ENCODE peak calls at places on chromosomes 11 and 22, in five cellular contexts. C is cardiac muscle cell, S is tibial artery, P is spleen, K is testis. E is an unnamed sample.

GRCh38 chr22:46687045-46687444 is 51.0 kb downstream of the CERK start:
- DNase-seq in C (no peak), S (no peak), P (no peak), K (no peak), E (no peak)

GRCh38 chr22:46569848-46570695 is 32.7 kb upstream of the CELSR1 start:
- DNase-seq in C (no peak), S (no peak), P (peak; percentile 64), K (no peak), E (no peak)

GRCh38 chr22:47691152-47691895 is 928.9 kb downstream of the TBC1D22A start:
- DNase-seq in C (no peak), S (no peak), P (no peak), K (no peak), E (no peak)

GRCh38 chr11:119797137-119797611 is 68.2 kb upstream of the NECTIN1 start:
- DNase-seq in C (no peak), S (no peak), P (peak; percentile 45), K (no peak), E (no peak)

GRCh38 chr11:1729692-1730011 is 20.7 kb downstream of the IFITM10 start:
- DNase-seq in C (no peak), S (peak; percentile 37), P (no peak), K (no peak), E (no peak)

GRCh38 chr22:26751217-26751616 is 93.8 kb downstream of the MIAT start:
- DNase-seq in C (peak; percentile 61), S (no peak), P (no peak), K (no peak), E (no peak)

GRCh38 chr11:12524865-12525264 is 147.5 kb downstream of the PARVA start:
- DNase-seq in C (no peak), S (no peak), P (no peak), K (no peak), E (no peak)

GRCh38 chr22:19143967-19144400 is 467 bp downstream of the ESS2 start:
- DNase-seq in C (peak; percentile 6), S (no peak), P (peak; percentile 74), K (no peak), E (peak; percentile 19)

GRCh38 chr22:37545703-37546435 is 14.4 kb upstream of the CDC42EP1 start:
- DNase-seq in C (peak; percentile 100), S (peak; percentile 98), P (peak; percentile 84), K (peak; percentile 93), E (no peak)

GRCh38 chr22:46113910-46114517 is 36.3 kb upstream of the PPARA start:
- DNase-seq in C (no peak), S (peak; percentile 90), P (no peak), K (peak; percentile 71), E (no peak)

GRCh38 chr11:47659273-47659672 is 16.9 kb upstream of the MTCH2 start:
- DNase-seq in C (peak; percentile 37), S (no peak), P (no peak), K (no peak), E (no peak)

GRCh38 chr11:120316880-120317688 is 8.0 kb upstream of the TLCD5 start:
- DNase-seq in C (peak; percentile 80), S (peak; percentile 91), P (no peak), K (no peak), E (no peak)

GRCh38 chr11:76666408-76666807 is 4.1 kb downstream of the LRRC32 start:
- DNase-seq in C (peak; percentile 70), S (peak; percentile 87), P (peak; percentile 89), K (peak; percentile 32), E (no peak)

GRCh38 chr22:17115927-17116326 is 5.2 kb downstream of the TMEM121B start:
- DNase-seq in C (no peak), S (no peak), P (no peak), K (no peak), E (no peak)

GRCh38 chr22:46122511-46122971 is 27.8 kb upstream of the PPARA start:
- DNase-seq in C (peak; percentile 77), S (peak; percentile 83), P (peak; percentile 93), K (peak; percentile 84), E (peak; percentile 53)

GRCh38 chr11:27416568-27417176 is 53.7 kb upstream of the CCDC34 start:
- DNase-seq in C (no peak), S (no peak), P (no peak), K (no peak), E (no peak)

GRCh38 chr11:66124564-66124963 is 54.5 kb downstream of the PACS1 start:
- DNase-seq in C (peak; percentile 6), S (no peak), P (no peak), K (no peak), E (no peak)

DNA sequence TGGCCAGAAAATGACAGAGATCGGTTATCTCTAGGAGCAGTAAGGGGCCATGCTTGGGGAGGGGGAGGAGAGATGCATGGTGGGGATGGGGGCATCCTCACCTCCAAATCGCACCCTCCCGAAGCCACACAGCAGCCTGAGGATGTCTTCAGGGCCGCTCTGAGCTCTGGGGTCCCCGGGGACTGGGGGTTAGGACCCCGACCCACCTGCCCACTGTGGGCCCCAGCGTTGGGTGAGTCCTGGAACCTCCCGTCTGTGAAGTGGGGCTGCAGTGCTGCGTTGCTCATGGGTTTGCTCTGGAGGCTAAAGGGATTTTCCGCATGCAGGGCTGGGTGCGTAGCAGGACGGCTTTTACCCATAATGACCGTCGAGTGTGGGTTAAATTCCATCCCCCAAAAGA is 1046.3 kb downstream of the BRD1 start:
- DNase-seq in C (no peak), S (no peak), P (no peak), K (no peak), E (no peak)
- H3K36me3 ChIP-seq in C (no peaks in the 10 kb centered on the region), S (no peaks in the 10 kb centered on the region), P (no peaks in the 10 kb centered on the region), K (no peaks in the 10 kb centered on the region), E (no peaks in the 10 kb centered on the region)

GRCh38 chr11:71495286-71496090 is 31.6 kb upstream of the KRTAP5-7 start:
- DNase-seq in C (no peak), S (no peak), P (peak; percentile 47), K (peak; percentile 4), E (no peak)

GRCh38 chr11:71499125-71499524 is 27.9 kb upstream of the KRTAP5-7 start:
- DNase-seq in C (no peak), S (no peak), P (no peak), K (no peak), E (no peak)

GRCh38 chr11:71499546-71499945 is 27.5 kb upstream of the KRTAP5-7 start:
- DNase-seq in C (no peak), S (no peak), P (peak; percentile 7), K (no peak), E (no peak)

GRCh38 chr11:71498091-71498490 is 29.0 kb upstream of the KRTAP5-7 start:
- DNase-seq in C (no peak), S (no peak), P (peak; percentile 31), K (peak; percentile 8), E (no peak)

DNA sequence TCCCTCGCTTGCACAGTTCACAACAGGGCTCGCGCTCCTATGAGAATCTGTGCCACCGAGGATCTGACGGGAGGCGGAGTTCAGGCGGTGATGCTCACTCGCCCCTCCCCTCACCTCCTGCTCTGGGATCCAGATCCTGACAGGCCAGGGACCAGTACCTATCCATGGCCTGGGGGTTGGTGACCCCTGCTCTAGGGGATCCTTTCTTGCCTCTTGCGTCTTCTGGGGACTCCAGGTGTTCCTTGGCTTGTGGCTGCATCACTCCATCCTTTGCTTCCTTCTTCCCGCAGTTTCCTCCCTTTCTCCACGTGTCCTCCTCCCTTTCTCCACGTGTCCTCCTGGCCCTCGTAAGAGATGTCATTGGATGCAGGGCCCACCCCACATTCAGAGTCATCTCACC is 30.6 kb upstream of the KRTAP5-7 start:
- DNase-seq in C (no peak), S (no peak), P (no peak), K (peak; percentile 0), E (no peak)
- H3K9me3 ChIP-seq in C (no peaks in the 10 kb centered on the region), S (no peaks in the 10 kb centered on the region), P (no peaks in the 10 kb centered on the region), K (no peaks in the 10 kb centered on the region), E (no peaks in the 10 kb centered on the region)

DNA sequence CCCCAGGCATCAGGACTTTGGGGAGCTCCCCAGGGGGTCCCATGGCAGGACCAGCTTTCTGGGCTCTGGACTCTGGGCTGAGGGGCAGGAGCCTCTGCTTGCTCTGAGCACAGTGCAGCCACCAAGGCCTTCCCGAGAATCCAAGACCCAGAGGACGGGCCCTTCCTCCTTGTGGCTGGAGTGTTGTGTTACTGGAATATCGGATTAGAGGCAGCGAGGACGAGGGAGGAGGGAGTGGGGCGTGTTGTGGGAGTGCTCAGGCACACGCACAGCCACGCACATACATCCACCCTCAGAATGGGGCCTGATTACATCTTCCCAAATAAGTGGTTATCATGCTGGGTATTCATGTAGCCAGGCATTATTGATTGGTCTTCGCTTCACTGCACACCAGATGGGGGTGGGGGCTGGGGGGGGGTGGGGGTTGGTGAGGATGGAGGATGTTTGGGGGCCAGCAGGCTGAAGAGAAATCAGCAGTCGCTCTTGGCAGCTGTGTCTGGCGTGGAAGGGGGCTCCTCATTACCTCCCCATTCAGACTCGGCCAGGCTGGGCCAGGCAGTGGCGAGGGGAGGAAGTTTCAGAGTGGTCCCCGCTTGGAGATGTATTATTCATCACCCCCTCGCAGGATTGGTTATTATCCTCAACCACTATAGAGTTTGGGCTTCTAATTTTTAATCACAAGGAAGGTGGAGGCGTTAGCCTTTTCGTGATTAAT is 120.9 kb downstream of the ST3GAL4 start:
- DNase-seq in C (no peak), S (no peak), P (no peak), K (no peak), E (no peak)
- H3K27ac ChIP-seq in C (no peak overlapping the region), S (no peak overlapping the region), P (peak overlapping the region; percentile 13), K (no peak overlapping the region), E (no peak overlapping the region)

DNA sequence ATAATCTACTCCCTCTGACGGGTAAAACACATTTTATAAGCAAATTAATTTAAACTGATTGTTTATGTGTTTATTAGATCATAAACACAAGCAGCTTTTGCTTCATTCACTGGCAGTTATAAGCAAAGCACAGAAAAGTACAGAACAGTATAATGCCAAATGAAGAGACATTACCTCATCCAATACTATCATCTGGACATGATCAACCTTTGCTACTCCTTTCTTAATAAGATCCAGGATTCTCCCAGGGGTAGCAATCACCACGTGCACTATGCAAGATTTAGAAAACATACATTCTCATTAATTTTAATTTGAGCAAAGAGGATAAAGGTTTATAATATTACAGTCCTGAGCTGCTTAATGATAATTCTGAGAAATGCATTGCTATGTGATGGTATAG is 27.9 kb downstream of the DDX6 start:
- DNase-seq in C (no peak), S (no peak), P (no peak), K (no peak), E (no peak)
- H3K36me3 ChIP-seq in C (peaks cover 62% of the 10 kb centered on the region), S (peaks cover 89% of the 10 kb centered on the region), P (peaks cover 91% of the 10 kb centered on the region), K (no peaks in the 10 kb centered on the region), E (peaks cover 60% of the 10 kb centered on the region)

E was measured in CD8-positive, alpha-beta memory T cell.